ENCODE peak calls at places on chromosomes 5 and 9, in five cellular contexts. I is IMR-90; X is fibroblast of pulmonary artery; V is CD4-positive, CD25-positive, alpha-beta regulatory T cell; C is choroid plexus epithelial cell. R is an unnamed sample.

GRCh38 chr9:36278243-36278642 is 20.0 kb upstream of the GNE start:
- DNase-seq in V (no peak), C (no peak), I (no peak), X (no peak), R (no peak)

GRCh38 chr5:13408616-13409015 is 535.9 kb downstream of the DNAH5 start:
- DNase-seq in X (no peak), C (no peak), I (no peak), V (no peak), R (no peak)

GRCh38 chr9:95557142-95557541 is 40.4 kb upstream of the PTCH1 start:
- DNase-seq in V (no peak), X (no peak), I (no peak), C (no peak), R (no peak)

GRCh38 chr9:125949247-125949646 is 202.1 kb downstream of the PBX3 start:
- DNase-seq in X (no peak), I (no peak), V (no peak), C (no peak), R (no peak)

GRCh38 chr9:95481000-95481399 is 35.8 kb downstream of the PTCH1 start:
- DNase-seq in I (no peak), V (no peak), X (no peak), C (no peak), R (peak)

GRCh38 chr5:135034186-135034962 is at the start of gene PITX1:
- DNase-seq in I (peak), X (peak), C (no peak), V (no peak), R (peak)

GRCh38 chr5:138274189-138274853 is at the start of gene GFRA3:
- DNase-seq in X (peak), C (peak), V (peak), I (no peak), R (no peak)

GRCh38 chr9:33109097-33109496 is 32.6 kb upstream of the SMU1 start:
- DNase-seq in C (no peak), X (no peak), I (no peak), V (no peak), R (no peak)

GRCh38 chr5:94725142-94725541 is 106.7 kb downstream of the SLF1 start:
- DNase-seq in X (no peak), I (no peak), C (no peak), V (no peak), R (no peak)
- H3K4me3 ChIP-seq in X (no peak), I (no peak), C (no peak), V (no peak), R (no peak)

DNA sequence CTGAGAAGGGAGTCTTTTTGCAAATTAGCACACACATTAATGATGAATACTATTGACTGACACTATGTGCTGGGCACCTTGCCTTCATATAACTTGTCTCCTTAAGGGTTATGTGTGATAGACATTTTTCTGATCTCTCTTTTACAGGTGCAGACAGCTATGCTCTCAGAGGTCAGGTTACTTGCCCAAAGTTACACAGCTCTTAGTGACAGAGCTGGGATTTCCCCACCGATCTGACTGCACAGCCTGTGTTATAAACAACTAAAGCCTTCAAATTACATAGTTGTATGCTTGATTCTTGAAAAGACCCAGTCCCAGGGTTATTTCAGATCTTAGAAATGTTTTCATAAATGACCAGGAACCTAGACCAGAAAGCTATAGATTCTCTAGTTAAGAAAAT is 462.7 kb downstream of the EBF1 start:
- DNase-seq in V (no peak), X (no peak), C (no peak), I (no peak), R (no peak)
- H3K4me3 ChIP-seq in V (no peak), X (no peak), C (no peak), I (no peak), R (no peak)

GRCh38 chr9:131006601-131007000 is 2.4 kb upstream of the LAMC3 start:
- DNase-seq in V (no peak), I (no peak), C (no peak), X (no peak), R (no peak)

GRCh38 chr9:131008086-131008485 is 888 bp upstream of the LAMC3 start:
- DNase-seq in I (no peak), C (no peak), X (no peak), V (no peak), R (no peak)

GRCh38 chr9:131010482-131011273 is 1.7 kb downstream of the LAMC3 start:
- DNase-seq in I (no peak), X (no peak), V (no peak), C (no peak), R (no peak)

GRCh38 chr9:131008909-131009618 is at the start of gene LAMC3:
- DNase-seq in V (no peak), C (no peak), X (no peak), I (no peak), R (no peak)

DNA sequence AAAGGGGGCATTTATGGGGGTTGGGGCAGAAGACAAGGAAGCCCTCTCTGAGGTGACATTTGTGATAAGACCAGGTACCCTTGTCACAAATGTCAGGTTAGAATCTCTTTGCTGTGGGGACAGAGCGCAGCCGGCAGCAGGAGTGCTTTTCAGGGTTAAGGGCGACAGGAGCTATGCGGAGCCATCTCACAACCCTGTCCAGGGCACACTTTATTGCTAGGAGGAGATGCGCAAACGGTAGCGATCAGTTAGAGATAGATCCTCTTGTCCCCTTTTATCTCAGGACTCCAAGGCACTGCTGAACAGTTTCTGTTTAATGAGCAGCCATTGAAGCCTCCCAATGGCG is 438 bp upstream of the LAMC3 start:
- DNase-seq in X (no peak), V (no peak), C (no peak), I (no peak), R (no peak)
- H3K4me3 ChIP-seq in X (no peak), V (no peak), C (peak), I (peak), R (no peak)

DNA sequence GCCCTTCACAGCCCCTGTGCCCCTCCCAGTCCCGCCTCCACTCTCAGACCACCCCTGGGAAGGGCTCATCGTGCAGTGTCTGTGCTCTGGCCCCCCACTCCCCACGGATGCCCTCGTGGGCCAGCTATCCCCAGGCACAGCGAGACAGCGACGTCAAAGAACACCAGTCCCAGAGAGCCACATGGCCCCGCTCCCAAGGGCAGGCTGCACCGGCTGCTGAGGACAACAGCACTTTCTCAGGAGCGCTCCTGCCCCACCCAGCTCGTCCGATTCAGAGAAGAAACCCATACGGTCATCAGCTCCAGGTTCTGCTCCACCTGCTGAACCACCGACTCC is 4.8 kb upstream of the SNAPC4 start:
- DNase-seq in I (no peak), V (no peak), C (no peak), X (no peak), R (no peak)
- H3K4me3 ChIP-seq in I (no peak), V (peak), C (no peak), X (no peak), R (no peak)

DNA sequence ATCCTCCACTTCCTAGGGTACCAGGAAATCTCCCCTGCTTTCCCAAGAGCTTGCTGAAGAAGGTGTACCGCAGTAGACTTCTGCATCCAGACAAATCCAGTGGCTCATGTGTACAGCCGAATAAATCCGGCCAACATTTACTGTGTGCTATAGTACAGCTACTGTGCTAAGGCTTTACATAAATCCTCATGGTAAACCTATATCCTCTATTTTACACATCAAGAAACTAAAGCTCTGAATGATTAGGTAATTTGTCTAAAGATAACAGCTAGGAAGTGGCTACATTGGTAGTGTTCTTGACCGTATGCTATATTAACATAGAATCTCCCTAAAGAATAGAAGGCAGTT is 511 bp upstream of the WDR41 start:
- DNase-seq in I (no peak), X (no peak), C (no peak), V (no peak), R (no peak)
- H3K4me3 ChIP-seq in I (peak), X (peak), C (peak), V (peak), R (peak)

DNA sequence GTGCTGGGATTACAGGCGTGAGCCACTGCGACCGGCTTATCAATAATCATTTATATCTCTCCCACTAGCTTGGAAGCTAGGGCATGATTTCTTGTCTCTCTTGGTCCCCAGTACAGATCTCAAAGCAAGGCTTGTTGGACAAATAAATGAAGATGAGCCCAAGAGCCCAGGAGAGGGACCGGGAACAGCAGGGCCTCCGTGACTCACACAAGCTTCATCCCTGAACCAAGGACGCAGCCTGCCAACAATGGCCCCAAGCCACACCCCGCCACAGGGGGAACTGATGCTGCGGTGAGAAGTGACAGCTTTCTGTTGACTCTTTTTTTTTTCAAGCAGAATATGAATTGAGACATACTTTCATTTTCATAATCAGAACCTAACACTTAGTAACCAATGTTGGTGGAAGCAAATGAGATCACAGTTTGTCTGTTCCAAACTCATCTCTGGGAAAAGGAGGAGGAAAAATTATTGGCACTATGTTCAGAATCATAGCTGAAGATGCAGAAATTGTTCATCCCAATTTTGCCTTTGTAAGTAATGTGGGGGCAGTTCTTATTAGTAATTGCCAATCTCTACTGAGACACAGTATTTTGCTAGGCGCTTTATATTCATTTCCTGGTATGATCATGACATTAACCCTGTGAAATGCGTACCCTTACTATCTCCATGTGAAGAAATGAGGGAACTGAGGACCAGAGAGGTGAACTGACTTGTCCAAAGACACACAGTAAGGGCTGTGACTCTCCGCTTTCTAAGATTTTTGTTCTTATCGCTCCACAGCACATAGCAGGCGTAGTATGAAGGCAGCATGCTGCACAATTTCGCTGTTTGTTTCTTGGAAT is 6.6 kb upstream of the DUSP1 start:
- DNase-seq in C (peak), V (peak), X (peak), I (peak), R (peak)
- H3K4me3 ChIP-seq in C (no peak), V (peak), X (no peak), I (no peak), R (peak)

GRCh38 chr5:77029376-77029885 is 773 bp upstream of the AGGF1 start:
- DNase-seq in C (no peak), I (no peak), X (no peak), V (peak), R (no peak)
- H3K4me3 ChIP-seq in C (no peak), I (no peak), X (peak), V (peak), R (no peak)

R was measured in Jurkat, Clone E6-1.